ENCODE peak calls at places on chromosomes 6 and 20, in six cellular contexts. One of them, this sample, is unnamed.
A peak's percentile ranks its signal among the peaks of the same experiment; 100 is the strongest.

GRCh38 chr6:35491558-35492541 is 5.0 kb downstream of the TEAD3 start:
- DNase-seq in OCI-LY7: no peak
- DNase-seq in testis: no peak
- DNase-seq in IMR-90: no peak
- DNase-seq in lower lobe of right lung: no peak
- DNase-seq in colonic mucosa: no peak
- DNase-seq in this sample: no peak

GRCh38 chr20:22775671-22776139 is 191.3 kb upstream of the FOXA2 start:
- DNase-seq in IMR-90: peak; percentile 65
- DNase-seq in testis: no peak
- DNase-seq in OCI-LY7: no peak
- DNase-seq in lower lobe of right lung: no peak
- DNase-seq in colonic mucosa: no peak
- DNase-seq in this sample: no peak

GRCh38 chr20:14415492-14415891 is 78.1 kb upstream of the FLRT3 start:
- DNase-seq in testis: no peak
- DNase-seq in colonic mucosa: no peak
- DNase-seq in OCI-LY7: no peak
- DNase-seq in lower lobe of right lung: no peak
- DNase-seq in IMR-90: no peak
- DNase-seq in this sample: no peak

GRCh38 chr6:137342607-137343186 is 123.5 kb upstream of the IFNGR1 start:
- DNase-seq in IMR-90: no peak
- DNase-seq in OCI-LY7: no peak
- DNase-seq in lower lobe of right lung: peak; percentile 41
- DNase-seq in testis: no peak
- DNase-seq in colonic mucosa: no peak
- DNase-seq in this sample: peak; percentile 70

GRCh38 chr6:167746377-167747151 is 80.1 kb upstream of the AFDN start:
- DNase-seq in lower lobe of right lung: no peak
- DNase-seq in testis: no peak
- DNase-seq in IMR-90: no peak
- DNase-seq in OCI-LY7: no peak
- DNase-seq in colonic mucosa: no peak
- DNase-seq in this sample: no peak

GRCh38 chr6:74018825-74019224 is 322.8 kb downstream of the CD109 start:
- DNase-seq in lower lobe of right lung: no peak
- DNase-seq in OCI-LY7: no peak
- DNase-seq in testis: no peak
- DNase-seq in colonic mucosa: no peak
- DNase-seq in IMR-90: peak; percentile 33
- DNase-seq in this sample: no peak

GRCh38 chr20:51121901-51122412 is 99.0 kb upstream of the KCNG1 start:
- DNase-seq in OCI-LY7: no peak
- DNase-seq in colonic mucosa: no peak
- DNase-seq in testis: no peak
- DNase-seq in lower lobe of right lung: no peak
- DNase-seq in IMR-90: peak; percentile 52
- DNase-seq in this sample: no peak

GRCh38 chr6:43924222-43924702 is 154.3 kb downstream of the VEGFA start:
- DNase-seq in colonic mucosa: no peak
- DNase-seq in OCI-LY7: no peak
- DNase-seq in testis: no peak
- DNase-seq in lower lobe of right lung: peak; percentile 56
- DNase-seq in IMR-90: peak; percentile 56
- DNase-seq in this sample: peak; percentile 69

GRCh38 chr6:35419961-35420360 is 32.2 kb upstream of the FANCE start:
- DNase-seq in testis: no peak
- DNase-seq in OCI-LY7: no peak
- DNase-seq in colonic mucosa: no peak
- DNase-seq in lower lobe of right lung: no peak
- DNase-seq in IMR-90: no peak
- DNase-seq in this sample: no peak

GRCh38 chr6:124393536-124393935 is 568.7 kb upstream of the RNF217 start:
- DNase-seq in colonic mucosa: no peak
- DNase-seq in lower lobe of right lung: no peak
- DNase-seq in testis: no peak
- DNase-seq in OCI-LY7: no peak
- DNase-seq in IMR-90: peak; percentile 1
- DNase-seq in this sample: no peak

GRCh38 chr6:157525292-157525889 is 144.4 kb downstream of the ZDHHC14 start:
- DNase-seq in colonic mucosa: no peak
- DNase-seq in IMR-90: no peak
- DNase-seq in OCI-LY7: no peak
- DNase-seq in testis: no peak
- DNase-seq in lower lobe of right lung: no peak
- DNase-seq in this sample: no peak

GRCh38 chr6:18491303-18492090 is 104.3 kb downstream of the RNF144B start:
- DNase-seq in IMR-90: no peak
- DNase-seq in testis: no peak
- DNase-seq in lower lobe of right lung: no peak
- DNase-seq in colonic mucosa: no peak
- DNase-seq in OCI-LY7: no peak
- DNase-seq in this sample: no peak

GRCh38 chr6:18485660-18486435 is 98.7 kb downstream of the RNF144B start:
- DNase-seq in lower lobe of right lung: no peak
- DNase-seq in testis: no peak
- DNase-seq in IMR-90: no peak
- DNase-seq in OCI-LY7: no peak
- DNase-seq in colonic mucosa: no peak
- DNase-seq in this sample: no peak

GRCh38 chr6:18489335-18489734 is 102.2 kb downstream of the RNF144B start:
- DNase-seq in IMR-90: no peak
- DNase-seq in testis: no peak
- DNase-seq in colonic mucosa: no peak
- DNase-seq in lower lobe of right lung: no peak
- DNase-seq in OCI-LY7: no peak
- DNase-seq in this sample: no peak

GRCh38 chr6:18488004-18488403 is 100.9 kb downstream of the RNF144B start:
- DNase-seq in lower lobe of right lung: no peak
- DNase-seq in IMR-90: no peak
- DNase-seq in OCI-LY7: no peak
- DNase-seq in colonic mucosa: no peak
- DNase-seq in testis: no peak
- DNase-seq in this sample: no peak

DNA sequence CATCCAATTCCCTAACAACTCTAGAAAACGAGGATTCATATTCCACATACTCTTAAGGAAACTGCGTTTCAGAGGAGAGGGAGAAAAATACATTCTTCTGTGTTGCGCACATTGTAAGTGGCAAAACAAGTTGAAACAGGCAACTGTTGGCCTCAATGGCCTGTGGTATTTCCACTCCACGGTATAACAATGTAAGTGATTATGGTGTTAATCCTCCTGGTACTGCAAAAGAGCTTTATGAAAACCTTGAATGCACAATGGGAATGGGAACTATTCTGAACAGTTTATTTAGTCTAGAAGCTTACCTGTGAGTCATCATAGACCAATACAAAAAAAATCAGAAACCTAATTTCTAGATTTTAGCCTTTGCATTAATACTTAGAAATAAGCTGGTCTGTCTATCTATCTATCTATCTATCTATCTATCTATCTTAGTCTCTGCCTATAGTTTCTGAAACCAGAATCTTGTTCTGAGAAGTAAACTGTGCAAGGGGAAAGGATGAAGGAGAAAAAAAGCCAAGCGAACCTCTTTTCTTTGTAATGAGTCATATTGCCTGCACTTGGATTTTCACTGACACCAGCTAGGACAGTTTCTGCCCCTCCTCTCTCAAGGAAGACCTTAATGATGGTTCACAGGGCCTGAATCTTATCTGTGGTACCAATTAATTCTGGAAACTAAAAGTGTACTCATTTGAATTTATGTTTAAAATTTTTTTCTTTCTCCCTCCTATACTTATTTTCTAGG is 101.5 kb downstream of the RNF144B start:
- DNase-seq in OCI-LY7: no peak
- DNase-seq in testis: no peak
- DNase-seq in colonic mucosa: no peak
- DNase-seq in IMR-90: peak; percentile 57
- DNase-seq in lower lobe of right lung: no peak
- DNase-seq in this sample: no peak
- H3K4me3 ChIP-seq in OCI-LY7: no peak overlapping the region
- H3K4me3 ChIP-seq in testis: no peak overlapping the region
- H3K4me3 ChIP-seq in colonic mucosa: no peak overlapping the region
- H3K4me3 ChIP-seq in IMR-90: no peak overlapping the region
- H3K4me3 ChIP-seq in lower lobe of right lung: no peak overlapping the region
- H3K4me3 ChIP-seq in this sample: no peak overlapping the region

DNA sequence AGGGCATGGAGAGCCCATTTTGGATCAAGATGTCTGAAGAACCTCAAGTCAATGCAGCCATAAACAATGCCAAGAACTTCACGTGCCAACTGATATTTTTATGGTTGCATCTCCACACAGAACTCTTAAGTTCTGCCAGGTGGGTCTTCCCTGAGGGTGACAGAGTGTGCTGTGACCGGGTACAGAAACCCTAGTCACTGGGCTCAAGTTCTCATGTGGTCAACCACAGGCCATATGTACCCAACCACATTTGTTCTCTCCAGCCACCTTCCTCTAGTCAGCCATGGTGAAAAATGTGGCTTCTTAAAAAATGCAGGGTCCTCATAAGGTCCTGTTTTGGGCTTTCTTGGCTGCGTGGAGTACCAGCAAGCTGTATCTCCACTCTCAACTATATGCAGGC is 48.9 kb downstream of the CLIC5 start:
- DNase-seq in lower lobe of right lung: no peak
- DNase-seq in OCI-LY7: no peak
- DNase-seq in testis: no peak
- DNase-seq in IMR-90: no peak
- DNase-seq in colonic mucosa: no peak
- DNase-seq in this sample: no peak
- H3K4me1 ChIP-seq in lower lobe of right lung: peaks cover 4% of the 10 kb centered on the region
- H3K4me1 ChIP-seq in OCI-LY7: peaks cover 12% of the 10 kb centered on the region
- H3K4me1 ChIP-seq in testis: peaks cover 15% of the 10 kb centered on the region
- H3K4me1 ChIP-seq in IMR-90: no peaks in the 10 kb centered on the region
- H3K4me1 ChIP-seq in colonic mucosa: no peaks in the 10 kb centered on the region
- H3K4me1 ChIP-seq in this sample: peaks cover 5% of the 10 kb centered on the region

GRCh38 chr6:136050475-136050874 is 199.0 kb downstream of the PDE7B start:
- DNase-seq in colonic mucosa: no peak
- DNase-seq in testis: no peak
- DNase-seq in IMR-90: no peak
- DNase-seq in OCI-LY7: no peak
- DNase-seq in lower lobe of right lung: no peak
- DNase-seq in this sample: no peak
- H3K4me3 ChIP-seq in colonic mucosa: no peak overlapping the region
- H3K4me3 ChIP-seq in testis: no peak overlapping the region
- H3K4me3 ChIP-seq in IMR-90: no peak overlapping the region
- H3K4me3 ChIP-seq in OCI-LY7: no peak overlapping the region
- H3K4me3 ChIP-seq in lower lobe of right lung: no peak overlapping the region
- H3K4me3 ChIP-seq in this sample: no peak overlapping the region

GRCh38 chr6:3415490-3415889 is 41.4 kb downstream of the SLC22A23 start:
- DNase-seq in IMR-90: no peak
- DNase-seq in testis: no peak
- DNase-seq in OCI-LY7: no peak
- DNase-seq in colonic mucosa: no peak
- DNase-seq in lower lobe of right lung: no peak
- DNase-seq in this sample: no peak

GRCh38 chr6:3421145-3421544 is 35.7 kb downstream of the SLC22A23 start:
- DNase-seq in IMR-90: no peak
- DNase-seq in testis: no peak
- DNase-seq in colonic mucosa: no peak
- DNase-seq in lower lobe of right lung: no peak
- DNase-seq in OCI-LY7: no peak
- DNase-seq in this sample: no peak

GRCh38 chr6:3419624-3420272 is 37.1 kb downstream of the SLC22A23 start:
- DNase-seq in OCI-LY7: no peak
- DNase-seq in lower lobe of right lung: no peak
- DNase-seq in IMR-90: peak; percentile 76
- DNase-seq in colonic mucosa: no peak
- DNase-seq in testis: no peak
- DNase-seq in this sample: no peak

GRCh38 chr6:3417473-3417872 is 39.4 kb downstream of the SLC22A23 start:
- DNase-seq in IMR-90: no peak
- DNase-seq in testis: no peak
- DNase-seq in OCI-LY7: no peak
- DNase-seq in colonic mucosa: no peak
- DNase-seq in lower lobe of right lung: no peak
- DNase-seq in this sample: no peak

DNA sequence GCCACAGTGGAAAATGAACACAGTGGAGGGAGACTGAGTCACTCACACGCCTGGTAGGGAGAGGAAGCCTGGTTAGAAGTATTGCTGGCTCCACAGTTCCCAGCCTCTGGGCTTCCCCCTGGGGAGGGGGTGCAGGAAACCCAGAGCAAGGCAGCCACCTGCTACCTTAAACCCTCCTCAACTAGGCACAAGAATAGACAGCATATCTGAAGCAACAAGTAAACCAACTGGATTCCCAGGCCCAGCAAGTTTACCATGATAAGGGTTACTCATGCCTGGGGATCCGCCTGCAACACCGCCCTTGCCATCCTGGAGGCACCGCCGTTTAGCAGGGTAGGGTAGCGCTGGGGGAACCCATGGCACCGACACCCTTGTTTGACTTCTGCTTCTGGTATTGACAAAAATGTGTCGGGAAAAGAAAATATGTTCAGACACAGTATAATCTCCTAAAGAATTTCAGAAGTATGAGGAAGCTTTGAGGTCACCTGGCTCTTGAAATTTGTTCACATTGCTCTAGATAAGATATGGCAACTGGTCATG is 38.3 kb downstream of the SLC22A23 start:
- DNase-seq in colonic mucosa: peak; percentile 66
- DNase-seq in lower lobe of right lung: no peak
- DNase-seq in testis: no peak
- DNase-seq in IMR-90: peak; percentile 18
- DNase-seq in OCI-LY7: no peak
- DNase-seq in this sample: no peak
- H3K4me1 ChIP-seq in colonic mucosa: no peaks in the 10 kb centered on the region
- H3K4me1 ChIP-seq in lower lobe of right lung: peaks cover 5% of the 10 kb centered on the region
- H3K4me1 ChIP-seq in testis: no peaks in the 10 kb centered on the region
- H3K4me1 ChIP-seq in IMR-90: no peaks in the 10 kb centered on the region
- H3K4me1 ChIP-seq in OCI-LY7: no peaks in the 10 kb centered on the region
- H3K4me1 ChIP-seq in this sample: no peaks in the 10 kb centered on the region

DNA sequence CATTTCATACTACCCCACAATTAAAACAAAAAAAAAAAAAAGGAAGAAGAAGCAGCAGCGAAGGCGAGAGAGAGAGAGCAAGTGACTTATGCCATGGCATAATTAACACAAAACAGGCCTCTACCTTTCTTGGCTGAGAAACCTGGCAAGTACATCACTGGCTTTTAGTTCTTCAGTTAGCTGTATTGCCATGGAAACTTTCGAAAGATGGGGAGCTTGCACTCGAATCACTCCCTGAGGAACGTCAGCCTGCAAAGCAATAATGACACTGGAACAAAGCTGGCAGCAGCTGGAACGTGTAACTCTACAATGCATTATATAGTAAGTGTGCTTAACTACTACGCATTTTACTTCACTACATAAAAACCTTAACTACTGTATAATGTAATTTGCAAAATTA is 126.1 kb downstream of the ARHGAP18 start:
- DNase-seq in IMR-90: no peak
- DNase-seq in testis: no peak
- DNase-seq in OCI-LY7: no peak
- DNase-seq in colonic mucosa: no peak
- DNase-seq in lower lobe of right lung: no peak
- DNase-seq in this sample: no peak
- H3K4me3 ChIP-seq in IMR-90: no peak overlapping the region
- H3K4me3 ChIP-seq in testis: no peak overlapping the region
- H3K4me3 ChIP-seq in OCI-LY7: no peak overlapping the region
- H3K4me3 ChIP-seq in colonic mucosa: no peak overlapping the region
- H3K4me3 ChIP-seq in lower lobe of right lung: no peak overlapping the region
- H3K4me3 ChIP-seq in this sample: no peak overlapping the region

GRCh38 chr20:43305749-43306148 is 116.0 kb upstream of the PTPRT start:
- DNase-seq in IMR-90: no peak
- DNase-seq in lower lobe of right lung: no peak
- DNase-seq in testis: no peak
- DNase-seq in colonic mucosa: no peak
- DNase-seq in OCI-LY7: no peak
- DNase-seq in this sample: no peak
- H3K4me1 ChIP-seq in IMR-90: no peaks in the 10 kb centered on the region
- H3K4me1 ChIP-seq in lower lobe of right lung: no peaks in the 10 kb centered on the region
- H3K4me1 ChIP-seq in testis: no peaks in the 10 kb centered on the region
- H3K4me1 ChIP-seq in colonic mucosa: no peaks in the 10 kb centered on the region
- H3K4me1 ChIP-seq in OCI-LY7: no peaks in the 10 kb centered on the region
- H3K4me1 ChIP-seq in this sample: no peaks in the 10 kb centered on the region